ENCODE peak calls at places on chromosome 10, in nine cellular contexts. W is tibial nerve; Z is lower leg skin; O is ACHN; G is dorsolateral prefrontal cortex; I is T-helper 2 cell; H is stimulated activated CD8-positive, alpha-beta memory T cell treated with anti-CD3 and anti-CD28 coated beads, Interleukin-4, amount 100 ng/mL, for 1 hour; C is fibroblast of mammary gland; J is amygdala. R is an unnamed sample.

GRCh38 chr10:49012603-49013002 is 73.0 kb upstream of the LRRC18 start:
- DNase-seq in H (no peak), G (no peak), Z (no peak), O (no peak), I (no peak), C (no peak), J (no peak), W (no peak), R (no peak)

GRCh38 chr10:109166935-109167334 is 756.4 kb downstream of the XPNPEP1 start:
- DNase-seq in O (no peak), C (no peak), I (no peak), Z (no peak), J (no peak), H (no peak), G (no peak), W (no peak), R (no peak)

GRCh38 chr10:75195035-75195763 is 15.4 kb upstream of the VDAC2 start:
- DNase-seq in C (peak; percentile 68), W (no peak), Z (no peak), H (no peak), O (peak; percentile 12), I (no peak), G (no peak), J (no peak), R (no peak)

GRCh38 chr10:48926764-48927163 is 12.9 kb downstream of the LRRC18 start:
- DNase-seq in G (no peak), H (no peak), J (no peak), Z (no peak), O (no peak), C (no peak), W (no peak), I (no peak), R (no peak)

GRCh38 chr10:58480321-58480720 is 32.4 kb upstream of the BICC1 start:
- DNase-seq in Z (no peak), O (no peak), G (no peak), C (no peak), W (no peak), H (no peak), J (no peak), I (no peak), R (no peak)

GRCh38 chr10:70982443-70982842 is 94.1 kb upstream of the PCBD1 start:
- DNase-seq in Z (no peak), O (no peak), C (no peak), W (no peak), J (no peak), I (no peak), H (no peak), G (no peak), R (no peak)

GRCh38 chr10:17215782-17216122 is 12.3 kb upstream of the VIM start:
- DNase-seq in J (no peak), G (no peak), C (no peak), W (no peak), Z (no peak), O (no peak), H (no peak), I (no peak), R (no peak)

GRCh38 chr10:133128126-133129081 is 31.6 kb upstream of the KNDC1 start:
- DNase-seq in J (no peak), H (no peak), C (no peak), I (no peak), Z (no peak), G (peak; percentile 2), W (peak; percentile 9), O (no peak), R (no peak)

GRCh38 chr10:131021246-131021895 is 290.1 kb downstream of the TCERG1L start:
- DNase-seq in Z (no peak), J (no peak), G (no peak), O (no peak), W (no peak), I (no peak), C (no peak), H (no peak), R (no peak)

GRCh38 chr10:104928733-104929132 is 287.6 kb downstream of the SORCS3 start:
- DNase-seq in I (no peak), H (no peak), J (no peak), O (no peak), W (no peak), C (no peak), Z (no peak), G (no peak), R (no peak)

GRCh38 chr10:31630866-31631567 is 297.6 kb downstream of the ARHGAP12 start:
- DNase-seq in H (no peak), I (no peak), O (no peak), W (no peak), J (no peak), G (no peak), Z (no peak), C (no peak), R (no peak)

GRCh38 chr10:58400609-58401008 is 15.4 kb downstream of the TFAM start:
- DNase-seq in C (peak; percentile 65), Z (no peak), H (no peak), W (no peak), O (no peak), I (no peak), J (no peak), G (no peak), R (no peak)

GRCh38 chr10:16673443-16673842 is 143.8 kb downstream of the RSU1 start:
- DNase-seq in J (no peak), O (no peak), G (no peak), H (no peak), I (no peak), C (no peak), Z (no peak), W (no peak), R (no peak)

GRCh38 chr10:86613905-86614304 is 40.4 kb upstream of the OPN4 start:
- DNase-seq in H (no peak), I (no peak), J (no peak), C (no peak), Z (peak; percentile 40), W (no peak), G (no peak), O (no peak), R (peak; percentile 41)

GRCh38 chr10:122019414-122019975 is 30.5 kb downstream of the TACC2 start:
- DNase-seq in W (no peak), Z (peak; percentile 74), I (no peak), J (no peak), G (peak; percentile 4), C (no peak), O (peak; percentile 22), H (no peak), R (peak; percentile 80)

GRCh38 chr10:68628576-68629127 is 68.5 kb downstream of the TET1 start:
- DNase-seq in I (no peak), C (no peak), W (no peak), O (no peak), H (no peak), G (no peak), Z (no peak), J (no peak), R (no peak)